ENCODE peak calls at places on chromosomes 13 and 19, in six cellular contexts. P, F, H, W, B and Q are unnamed samples.

GRCh38 chr19:47305309-47305751 is 4.3 kb upstream of the C5AR1 start:
- DNase-seq in P (peak), F (peak), H (peak), W (no peak), B (no peak), Q (peak)

GRCh38 chr19:47762615-47763308 is 15.7 kb upstream of the SELENOW start:
- DNase-seq in P (no peak), F (no peak), H (no peak), W (no peak), B (no peak), Q (no peak)

GRCh38 chr13:57114945-57115344 is 25.8 kb upstream of the PRR20A start:
- DNase-seq in P (no peak), F (no peak), H (no peak), W (no peak), B (no peak), Q (no peak)

GRCh38 chr19:35592226-35592625 is 6.3 kb downstream of the PMIS2 start:
- DNase-seq in P (no peak), F (no peak), H (no peak), W (peak), B (no peak), Q (no peak)

GRCh38 chr13:103884139-103884723 is 818.0 kb upstream of the SLC10A2 start:
- DNase-seq in P (no peak), F (no peak), H (no peak), W (no peak), B (no peak), Q (no peak)

GRCh38 chr13:110308377-110309158 is 1.5 kb downstream of the COL4A2 start:
- DNase-seq in P (no peak), F (peak), H (no peak), W (no peak), B (peak), Q (peak)

GRCh38 chr19:54803410-54803809 is at the start of gene KIR2DL4:
- DNase-seq in P (no peak), F (no peak), H (peak), W (no peak), B (no peak), Q (no peak)

GRCh38 chr13:93290503-93290902 is 63.9 kb downstream of the GPC6 start:
- DNase-seq in P (no peak), F (no peak), H (no peak), W (no peak), B (no peak), Q (no peak)

GRCh38 chr19:45754323-45754722 is 14.7 kb downstream of the SIX5 start:
- DNase-seq in P (no peak), F (no peak), H (no peak), W (no peak), B (no peak), Q (no peak)

GRCh38 chr13:43686557-43686956 is 100.2 kb downstream of the ENOX1 start:
- DNase-seq in P (no peak), F (peak), H (no peak), W (no peak), B (no peak), Q (no peak)

GRCh38 chr19:10836478-10837325 is 690 bp upstream of the TMED1 start:
- DNase-seq in P (no peak), F (peak), H (peak), W (no peak), B (no peak), Q (peak)

GRCh38 chr19:18428173-18428836 is 9.1 kb downstream of the SSBP4 start:
- DNase-seq in P (no peak), F (peak), H (no peak), W (no peak), B (no peak), Q (no peak)

GRCh38 chr19:55460670-55461258 is 678 bp downstream of the ISOC2 start:
- DNase-seq in P (no peak), F (peak), H (peak), W (peak), B (peak), Q (peak)

GRCh38 chr19:843836-844299 is 3.1 kb downstream of the PRTN3 start:
- DNase-seq in P (no peak), F (no peak), H (no peak), W (no peak), B (no peak), Q (peak)

GRCh38 chr13:47175172-47175806 is 278.4 kb upstream of the HTR2A start:
- DNase-seq in P (no peak), F (no peak), H (no peak), W (no peak), B (no peak), Q (no peak)

GRCh38 chr13:72221276-72221962 is 354.4 kb upstream of the DACH1 start:
- DNase-seq in P (no peak), F (no peak), H (peak), W (no peak), B (no peak), Q (no peak)

GRCh38 chr13:24228852-24229458 is 68.4 kb downstream of the SPATA13 start:
- DNase-seq in P (no peak), F (no peak), H (no peak), W (no peak), B (no peak), Q (no peak)

GRCh38 chr19:49684251-49684982 is 5.0 kb upstream of the ADM5 start:
- DNase-seq in P (no peak), F (no peak), H (no peak), W (no peak), B (no peak), Q (peak)

GRCh38 chr19:54439174-54439851 is 9.7 kb upstream of the LENG8 start:
- DNase-seq in P (no peak), F (no peak), H (no peak), W (no peak), B (peak), Q (no peak)

GRCh38 chr19:53868091-53868891 is 608 bp downstream of the MYADM start:
- DNase-seq in P (no peak), F (peak), H (peak), W (peak), B (peak), Q (peak)

GRCh38 chr13:113732961-113733950 is 25.8 kb upstream of the TMEM255B start:
- DNase-seq in P (no peak), F (no peak), H (no peak), W (no peak), B (no peak), Q (no peak)

GRCh38 chr13:48626077-48626449 is 27.7 kb upstream of the CYSLTR2 start:
- DNase-seq in P (no peak), F (no peak), H (no peak), W (no peak), B (no peak), Q (no peak)

GRCh38 chr13:89803839-89804238 is 1543.6 kb upstream of the MIR17HG start:
- DNase-seq in P (no peak), F (no peak), H (no peak), W (no peak), B (no peak), Q (no peak)

GRCh38 chr13:111216166-111216960 is 101.3 kb downstream of the ARHGEF7 start:
- DNase-seq in P (no peak), F (no peak), H (peak), W (no peak), B (no peak), Q (no peak)

GRCh38 chr13:64925727-64926126 is 2304.4 kb downstream of the PCDH9 start:
- DNase-seq in P (no peak), F (no peak), H (no peak), W (no peak), B (no peak), Q (no peak)

GRCh38 chr19:10501971-10502523 is 1.1 kb downstream of the KEAP1 start:
- DNase-seq in P (no peak), F (peak), H (peak), W (peak), B (peak), Q (peak)

GRCh38 chr13:91101436-91101835 is 246.1 kb upstream of the MIR17HG start:
- DNase-seq in P (no peak), F (no peak), H (no peak), W (no peak), B (no peak), Q (no peak)

GRCh38 chr19:50204811-50205675 is 1.6 kb downstream of the MYH14 start:
- DNase-seq in P (no peak), F (no peak), H (peak), W (peak), B (peak), Q (peak)

GRCh38 chr19:10292789-10293636 is 3.3 kb downstream of the ICAM5 start:
- DNase-seq in P (no peak), F (no peak), H (peak), W (no peak), B (no peak), Q (no peak)

GRCh38 chr19:3700242-3701032 is at the start of gene PIP5K1C:
- DNase-seq in P (peak), F (peak), H (peak), W (peak), B (peak), Q (peak)

GRCh38 chr13:60583196-60583908 is 186.3 kb downstream of the TDRD3 start:
- DNase-seq in P (no peak), F (no peak), H (no peak), W (no peak), B (no peak), Q (no peak)

GRCh38 chr19:14442904-14443631 is 10.0 kb downstream of the PKN1 start:
- DNase-seq in P (no peak), F (no peak), H (no peak), W (no peak), B (no peak), Q (no peak)

GRCh38 chr19:29812881-29813275 is 1.1 kb downstream of the CCNE1 start:
- DNase-seq in P (no peak), F (no peak), H (no peak), W (no peak), B (no peak), Q (no peak)

GRCh38 chr19:29812080-29812880 is 489 bp downstream of the CCNE1 start:
- DNase-seq in P (no peak), F (no peak), H (peak), W (no peak), B (no peak), Q (peak)

GRCh38 chr19:29813665-29814064 is 1.9 kb downstream of the CCNE1 start:
- DNase-seq in P (no peak), F (no peak), H (no peak), W (no peak), B (no peak), Q (no peak)

GRCh38 chr19:29817316-29817715 is 5.5 kb downstream of the CCNE1 start:
- DNase-seq in P (no peak), F (no peak), H (no peak), W (no peak), B (no peak), Q (no peak)

GRCh38 chr19:29815231-29815630 is 3.4 kb downstream of the CCNE1 start:
- DNase-seq in P (peak), F (no peak), H (peak), W (no peak), B (no peak), Q (no peak)
- TF ChIP-seq CTCF in P (no peak), F (no peak), H (no peak), W (no peak), B (no peak), Q (no peak)

GRCh38 chr19:8578642-8579265 is 1.5 kb upstream of the MYO1F start:
- DNase-seq in P (no peak), F (peak), H (peak), W (peak), B (peak), Q (peak)
- H3K27ac ChIP-seq in P (no peak), F (no peak), H (no peak), W (no peak), B (no peak), Q (no peak)

GRCh38 chr19:21566073-21566472 is 60.7 kb downstream of the ZNF429 start:
- DNase-seq in P (no peak), F (no peak), H (no peak), W (no peak), B (no peak), Q (no peak)

GRCh38 chr19:21569497-21569870 is 64.1 kb downstream of the ZNF429 start:
- DNase-seq in P (no peak), F (no peak), H (peak), W (no peak), B (peak), Q (no peak)

GRCh38 chr19:21574607-21575006 is 69.2 kb downstream of the ZNF429 start:
- DNase-seq in P (no peak), F (no peak), H (no peak), W (no peak), B (no peak), Q (no peak)

GRCh38 chr19:21571316-21571715 is 65.9 kb downstream of the ZNF429 start:
- DNase-seq in P (no peak), F (no peak), H (no peak), W (no peak), B (no peak), Q (no peak)

GRCh38 chr19:21568816-21569496 is 63.6 kb downstream of the ZNF429 start:
- DNase-seq in P (no peak), F (peak), H (peak), W (peak), B (peak), Q (peak)
- TF ChIP-seq POLR2AphosphoS5 in P (no peak), F (no peak), H (no peak), W (peak), B (peak), Q (no peak)

GRCh38 chr13:79874396-79875360 is 393.7 kb downstream of the NDFIP2 start:
- DNase-seq in P (no peak), F (no peak), H (no peak), W (no peak), B (no peak), Q (no peak)
- TF ChIP-seq CTCF in P (no peak), F (no peak), H (no peak), W (no peak), B (no peak), Q (no peak)

DNA sequence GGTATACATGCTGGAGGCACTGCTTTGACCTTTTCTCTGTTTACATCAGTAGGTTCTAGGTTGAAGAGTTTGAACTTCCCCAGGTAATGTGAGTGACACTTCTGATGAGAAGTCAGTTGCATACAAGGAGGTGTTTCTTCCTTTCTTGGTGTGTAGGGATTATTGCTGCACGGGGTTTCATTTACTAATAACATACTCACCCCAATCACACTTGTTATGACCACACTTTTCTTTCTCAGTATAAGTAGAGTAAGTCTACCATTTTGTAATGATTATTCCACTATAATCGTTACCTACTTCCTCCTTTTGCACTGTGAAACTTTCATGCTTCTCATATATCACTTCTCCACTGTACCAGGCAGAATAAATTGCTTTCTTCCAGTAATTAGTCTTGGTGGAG is 138.0 kb downstream of the TNFSF13B start:
- DNase-seq in P (peak), F (no peak), H (no peak), W (no peak), B (no peak), Q (no peak)
- H3K27ac ChIP-seq in P (no peak), F (no peak), H (no peak), W (no peak), B (no peak), Q (no peak)

DNA sequence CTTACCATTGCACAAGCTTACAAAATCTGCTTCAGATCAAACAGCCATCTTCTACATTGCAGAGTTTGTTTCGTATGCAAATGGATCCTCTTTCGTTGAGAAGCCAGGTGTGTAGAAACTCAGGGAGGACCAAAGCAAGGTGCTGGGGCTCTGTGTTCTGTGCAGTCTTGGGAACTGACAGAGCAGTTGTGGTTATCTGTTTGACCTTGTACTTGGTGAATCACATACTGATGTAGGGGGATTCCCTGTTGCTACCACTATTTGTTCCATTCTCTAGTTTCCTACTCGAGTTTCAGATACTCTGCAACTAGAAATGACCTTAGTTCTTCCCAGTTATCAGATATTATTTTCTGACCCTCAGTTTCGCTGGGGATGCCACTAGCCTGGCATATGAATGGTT is 95.2 kb upstream of the CLDN10 start:
- DNase-seq in P (peak), F (no peak), H (no peak), W (no peak), B (no peak), Q (no peak)
- TF ChIP-seq POLR2AphosphoS5 in P (no peak), F (no peak), H (no peak), W (no peak), B (no peak), Q (no peak)